ENCODE peak calls at places on chromosomes 7 and 10, in seven cellular contexts. One of them, this sample, is unnamed.

GRCh38 chr10:50653142-50653541 is 29.4 kb upstream of the SGMS1 start:
- DNase-seq in GM23248: peak; percentile 58
- DNase-seq in GM23338: peak; percentile 12
- DNase-seq in hepatocyte: peak; percentile 26
- DNase-seq in mammary epithelial cell: peak; percentile 9
- DNase-seq in A673: peak; percentile 50
- DNase-seq in HCT116: peak; percentile 8
- DNase-seq in this sample: peak; percentile 63

GRCh38 chr10:130941886-130942285 is 369.6 kb downstream of the TCERG1L start:
- DNase-seq in GM23248: no peak
- DNase-seq in GM23338: no peak
- DNase-seq in hepatocyte: no peak
- DNase-seq in mammary epithelial cell: no peak
- DNase-seq in A673: no peak
- DNase-seq in HCT116: no peak
- DNase-seq in this sample: no peak

GRCh38 chr10:53453196-53453595 is 680.6 kb upstream of the MBL2 start:
- DNase-seq in GM23248: no peak
- DNase-seq in GM23338: peak; percentile 70
- DNase-seq in hepatocyte: no peak
- DNase-seq in mammary epithelial cell: no peak
- DNase-seq in A673: no peak
- DNase-seq in HCT116: no peak
- DNase-seq in this sample: no peak

GRCh38 chr7:66741-67140 is 125.6 kb upstream of the FAM20C start:
- DNase-seq in GM23248: no peak
- DNase-seq in GM23338: no peak
- DNase-seq in hepatocyte: no peak
- DNase-seq in mammary epithelial cell: no peak
- DNase-seq in A673: no peak
- DNase-seq in HCT116: no peak
- DNase-seq in this sample: no peak

GRCh38 chr7:117401293-117402002 is 25.8 kb downstream of the ASZ1 start:
- DNase-seq in GM23248: peak; percentile 26
- DNase-seq in GM23338: peak; percentile 58
- DNase-seq in hepatocyte: no peak
- DNase-seq in mammary epithelial cell: peak; percentile 6
- DNase-seq in A673: peak; percentile 31
- DNase-seq in HCT116: no peak
- DNase-seq in this sample: no peak

GRCh38 chr10:79424221-79425073 is 21.0 kb downstream of the ZCCHC24 start:
- DNase-seq in GM23248: peak; percentile 43
- DNase-seq in GM23338: no peak
- DNase-seq in hepatocyte: peak; percentile 85
- DNase-seq in mammary epithelial cell: no peak
- DNase-seq in A673: no peak
- DNase-seq in HCT116: no peak
- DNase-seq in this sample: peak; percentile 40

GRCh38 chr10:131651674-131652093 is 249.1 kb upstream of the PPP2R2D start:
- DNase-seq in GM23248: no peak
- DNase-seq in GM23338: peak; percentile 74
- DNase-seq in hepatocyte: no peak
- DNase-seq in mammary epithelial cell: no peak
- DNase-seq in A673: no peak
- DNase-seq in HCT116: no peak
- DNase-seq in this sample: no peak

GRCh38 chr7:52911795-52912194 is 123.6 kb upstream of the POM121L12 start:
- DNase-seq in GM23248: no peak
- DNase-seq in GM23338: no peak
- DNase-seq in hepatocyte: no peak
- DNase-seq in mammary epithelial cell: no peak
- DNase-seq in A673: no peak
- DNase-seq in HCT116: no peak
- DNase-seq in this sample: no peak

GRCh38 chr7:99255463-99255862 is 17.2 kb upstream of the MYH16 start:
- DNase-seq in GM23248: no peak
- DNase-seq in GM23338: no peak
- DNase-seq in hepatocyte: no peak
- DNase-seq in mammary epithelial cell: no peak
- DNase-seq in A673: no peak
- DNase-seq in HCT116: no peak
- DNase-seq in this sample: no peak

DNA sequence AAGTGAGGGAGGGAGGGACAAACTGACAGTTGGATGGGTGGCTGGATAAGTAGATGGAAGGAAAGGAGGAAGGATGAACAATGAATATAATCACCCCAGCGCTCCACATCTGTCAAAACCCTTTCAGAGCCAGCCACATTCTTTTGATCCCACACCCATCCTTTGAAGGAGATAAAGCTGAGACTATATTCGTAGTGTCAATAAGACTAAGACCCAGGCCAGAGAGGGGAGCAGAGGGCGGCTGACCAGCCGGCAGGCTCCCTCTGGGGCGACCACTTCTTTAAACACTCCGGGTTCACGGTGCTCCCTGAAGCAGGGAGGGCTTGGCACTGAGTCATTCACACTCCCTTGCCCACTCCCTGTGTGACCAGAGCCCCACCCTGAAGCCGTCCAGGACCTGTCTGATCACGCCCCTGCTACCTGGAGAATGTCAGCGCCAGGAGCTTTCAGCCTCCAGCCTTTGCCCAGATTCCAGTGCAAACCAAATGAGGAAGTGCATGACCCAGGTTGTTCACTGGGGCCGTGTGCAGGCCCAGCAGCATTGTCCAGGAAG is 34.3 kb downstream of the UNC5B start:
- DNase-seq in GM23248: no peak
- DNase-seq in GM23338: no peak
- DNase-seq in hepatocyte: peak; percentile 83
- DNase-seq in mammary epithelial cell: peak; percentile 96
- DNase-seq in A673: no peak
- DNase-seq in HCT116: peak; percentile 56
- DNase-seq in this sample: no peak
- H3K27ac ChIP-seq in GM23248: no peak overlapping the region
- H3K27ac ChIP-seq in GM23338: no peak overlapping the region
- H3K27ac ChIP-seq in hepatocyte: peak overlapping the region; percentile 95
- H3K27ac ChIP-seq in mammary epithelial cell: peak overlapping the region; percentile 71
- H3K27ac ChIP-seq in A673: peak overlapping the region; percentile 33
- H3K27ac ChIP-seq in HCT116: peak overlapping the region; percentile 67
- H3K27ac ChIP-seq in this sample: no peak overlapping the region

GRCh38 chr7:22452142-22452763 is 47.7 kb downstream of the STEAP1B start:
- DNase-seq in GM23248: peak; percentile 54
- DNase-seq in GM23338: peak; percentile 95
- DNase-seq in hepatocyte: peak; percentile 76
- DNase-seq in mammary epithelial cell: no peak
- DNase-seq in A673: peak; percentile 71
- DNase-seq in HCT116: peak; percentile 42
- DNase-seq in this sample: peak; percentile 46
- TF ChIP-seq EZH2 in GM23248: no peak
- TF ChIP-seq EZH2 in GM23338: no peak
- TF ChIP-seq EZH2 in hepatocyte: no peak
- TF ChIP-seq EZH2 in mammary epithelial cell: no peak
- TF ChIP-seq EZH2 in A673: no peak
- TF ChIP-seq EZH2 in HCT116: no peak
- TF ChIP-seq EZH2 in this sample: no peak

GRCh38 chr7:150966002-150966401 is 12.1 kb downstream of the KCNH2 start:
- DNase-seq in GM23248: no peak
- DNase-seq in GM23338: peak; percentile 63
- DNase-seq in hepatocyte: no peak
- DNase-seq in mammary epithelial cell: no peak
- DNase-seq in A673: no peak
- DNase-seq in HCT116: no peak
- DNase-seq in this sample: no peak

GRCh38 chr7:150963707-150964559 is 14.2 kb downstream of the KCNH2 start:
- DNase-seq in GM23248: no peak
- DNase-seq in GM23338: no peak
- DNase-seq in hepatocyte: no peak
- DNase-seq in mammary epithelial cell: no peak
- DNase-seq in A673: no peak
- DNase-seq in HCT116: no peak
- DNase-seq in this sample: no peak

GRCh38 chr7:150967332-150967731 is 10.8 kb downstream of the KCNH2 start:
- DNase-seq in GM23248: no peak
- DNase-seq in GM23338: no peak
- DNase-seq in hepatocyte: no peak
- DNase-seq in mammary epithelial cell: no peak
- DNase-seq in A673: no peak
- DNase-seq in HCT116: no peak
- DNase-seq in this sample: no peak

GRCh38 chr7:150964593-150965111 is 13.5 kb downstream of the KCNH2 start:
- DNase-seq in GM23248: peak; percentile 21
- DNase-seq in GM23338: peak; percentile 60
- DNase-seq in hepatocyte: no peak
- DNase-seq in mammary epithelial cell: no peak
- DNase-seq in A673: peak; percentile 30
- DNase-seq in HCT116: no peak
- DNase-seq in this sample: no peak

DNA sequence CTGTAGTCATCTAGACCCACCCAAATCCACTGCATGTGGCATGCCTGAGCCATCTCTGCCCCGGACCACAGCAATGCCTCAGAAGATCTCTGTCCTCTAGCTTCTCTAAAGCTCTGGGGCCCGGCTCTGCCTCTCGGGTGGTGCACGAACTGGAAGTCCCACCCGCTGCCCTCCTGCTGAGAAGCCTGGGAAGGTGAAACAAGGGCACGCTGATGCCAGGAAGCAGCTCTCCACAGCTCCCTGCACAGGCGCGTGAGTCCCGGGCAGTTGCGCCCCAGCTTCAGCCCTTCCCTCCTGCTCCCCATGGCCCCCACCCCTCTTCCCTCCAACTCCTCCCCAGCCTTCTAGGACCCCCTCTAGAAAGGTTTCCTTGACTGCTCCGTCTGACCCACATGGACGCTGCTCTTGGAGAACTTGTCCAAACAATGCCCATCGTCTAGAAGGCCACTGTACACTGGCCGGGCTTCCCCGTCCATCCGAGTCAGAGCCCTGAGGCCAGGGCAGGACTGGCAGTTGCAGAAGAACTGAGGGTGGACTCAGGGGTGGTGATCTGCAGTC is 12.8 kb downstream of the KCNH2 start:
- DNase-seq in GM23248: no peak
- DNase-seq in GM23338: no peak
- DNase-seq in hepatocyte: no peak
- DNase-seq in mammary epithelial cell: peak; percentile 50
- DNase-seq in A673: no peak
- DNase-seq in HCT116: no peak
- DNase-seq in this sample: no peak
- H3K27ac ChIP-seq in GM23248: no peak overlapping the region
- H3K27ac ChIP-seq in GM23338: no peak overlapping the region
- H3K27ac ChIP-seq in hepatocyte: no peak overlapping the region
- H3K27ac ChIP-seq in mammary epithelial cell: no peak overlapping the region
- H3K27ac ChIP-seq in A673: no peak overlapping the region
- H3K27ac ChIP-seq in HCT116: peak overlapping the region; percentile 34
- H3K27ac ChIP-seq in this sample: no peak overlapping the region

DNA sequence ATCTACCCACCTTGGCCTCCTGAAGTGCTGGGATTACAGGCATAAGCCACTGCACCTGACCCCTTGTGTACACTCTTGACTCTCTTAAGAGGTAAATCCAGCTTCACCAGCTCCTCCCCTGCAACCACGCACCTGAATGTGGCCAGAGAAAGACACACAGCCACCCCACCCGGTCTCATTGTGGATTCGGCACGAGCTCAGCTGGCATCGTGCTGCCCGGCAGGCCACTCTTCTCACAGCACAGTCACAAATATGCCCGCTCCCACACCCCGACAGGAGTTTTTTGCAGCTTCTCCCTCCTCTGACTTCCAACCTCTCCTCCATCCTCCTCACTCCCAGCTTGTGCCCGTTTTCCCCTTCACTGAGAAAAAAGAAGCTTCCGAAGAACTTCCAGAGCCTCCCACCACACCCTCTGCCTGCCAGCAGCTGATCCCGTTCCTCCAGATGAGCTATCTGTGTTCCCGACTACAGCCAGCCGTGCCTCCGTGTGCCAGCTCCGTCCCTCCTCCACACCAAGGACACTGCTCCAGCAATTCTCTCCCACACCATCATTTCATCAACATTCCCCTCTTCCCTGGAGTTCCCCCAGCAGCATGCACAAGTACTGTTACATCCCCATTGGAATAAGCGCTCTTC is 8.0 kb upstream of the SMARCD3 start:
- DNase-seq in GM23248: peak; percentile 42
- DNase-seq in GM23338: no peak
- DNase-seq in hepatocyte: no peak
- DNase-seq in mammary epithelial cell: no peak
- DNase-seq in A673: no peak
- DNase-seq in HCT116: no peak
- DNase-seq in this sample: no peak
- TF ChIP-seq EZH2 in GM23248: no peak
- TF ChIP-seq EZH2 in GM23338: no peak
- TF ChIP-seq EZH2 in hepatocyte: no peak
- TF ChIP-seq EZH2 in mammary epithelial cell: peak; percentile 59
- TF ChIP-seq EZH2 in A673: no peak
- TF ChIP-seq EZH2 in HCT116: no peak
- TF ChIP-seq EZH2 in this sample: no peak